ENCODE peak calls at places on chromosome 16, in eight cellular contexts. R, X, N, E, L, S, H and V are unnamed samples.
A peak's percentile ranks its signal among the peaks of the same experiment; 100 is the strongest.

GRCh38 chr16:57866529-57866918 is 64.2 kb upstream of the KIFC3 start:
- DNase-seq in H (no peak), E (no peak), S (no peak), N (no peak), X (no peak), R (no peak), L (no peak), V (no peak)

GRCh38 chr16:80376941-80377340 is 163.9 kb upstream of the DYNLRB2 start:
- DNase-seq in X (no peak), L (no peak), R (no peak), N (no peak), E (no peak), S (no peak), H (no peak), V (no peak)

GRCh38 chr16:22326369-22326652 is 29.1 kb downstream of the POLR3E start:
- DNase-seq in N (no peak), R (no peak), S (no peak), X (no peak), L (no peak), E (no peak), H (no peak), V (no peak)

GRCh38 chr16:48877946-48878345 is 268.0 kb upstream of the N4BP1 start:
- DNase-seq in S (no peak), X (no peak), L (no peak), R (no peak), E (no peak), H (no peak), N (no peak), V (no peak)

GRCh38 chr16:535446-536405 is 8.2 kb downstream of the CAPN15 start:
- DNase-seq in S (no peak), N (no peak), L (no peak), H (no peak), X (no peak), E (no peak), R (peak; percentile 39), V (no peak)

GRCh38 chr16:85829751-85830445 is 30.4 kb downstream of the COX4I1 start:
- DNase-seq in X (no peak), R (no peak), E (no peak), S (no peak), L (no peak), N (no peak), H (no peak), V (no peak)

GRCh38 chr16:51153275-51153991 is 2.4 kb upstream of the SALL1 start:
- DNase-seq in N (no peak), L (peak; percentile 81), E (peak; percentile 3), S (no peak), X (no peak), H (no peak), R (no peak), V (no peak)

GRCh38 chr16:27665881-27666280 is 115.9 kb downstream of the KATNIP start:
- DNase-seq in X (no peak), S (no peak), H (no peak), R (no peak), N (no peak), E (no peak), L (no peak), V (no peak)

GRCh38 chr16:65312071-65312470 is 190.2 kb upstream of the CDH11 start:
- DNase-seq in N (no peak), S (no peak), R (no peak), E (no peak), H (no peak), X (no peak), L (no peak), V (no peak)

GRCh38 chr16:82031116-82032084 is 3.7 kb upstream of the HSD17B2 start:
- DNase-seq in S (no peak), R (peak; percentile 81), N (peak; percentile 15), L (peak; percentile 57), X (no peak), H (no peak), E (no peak), V (no peak)